ENCODE peak calls at places on chromosomes 12 and 14, in seven cellular contexts. W is A172, J is iPS-NIHi11, B is dorsolateral prefrontal cortex, R is GM10248, K is HS-5, M is anterior cingulate cortex. P is an unnamed sample.

GRCh38 chr14:37343307-37344094 is 145.8 kb downstream of the MIPOL1 start:
- DNase-seq in W (no peak), J (no peak), B (no peak), R (no peak), K (no peak), M (no peak), P (no peak)

GRCh38 chr14:54593860-54594259 is 26.9 kb downstream of the SAMD4A start:
- DNase-seq in W (no peak), J (no peak), B (no peak), R (no peak), K (no peak), M (no peak), P (peak; percentile 57)

GRCh38 chr12:46446645-46447044 is 74.1 kb upstream of the SLC38A2 start:
- DNase-seq in W (no peak), J (peak; percentile 54), B (no peak), R (no peak), K (no peak), M (no peak), P (no peak)

GRCh38 chr14:106417224-106418049 is 891.1 kb downstream of the TMEM121 start:
- DNase-seq in W (peak; percentile 7), J (no peak), B (no peak), R (peak; percentile 75), K (no peak), M (no peak), P (peak; percentile 51)

GRCh38 chr14:37230551-37231194 is 32.9 kb downstream of the MIPOL1 start:
- DNase-seq in W (peak; percentile 29), J (peak; percentile 40), B (no peak), R (peak; percentile 21), K (no peak), M (no peak), P (peak; percentile 47)

GRCh38 chr12:111942557-111942956 is 70.4 kb downstream of the TMEM116 start:
- DNase-seq in W (peak; percentile 22), J (no peak), B (no peak), R (no peak), K (peak; percentile 30), M (no peak), P (peak; percentile 71)

GRCh38 chr14:89695846-89696245 is 258.7 kb downstream of the EFCAB11 start:
- DNase-seq in W (no peak), J (no peak), B (no peak), R (no peak), K (no peak), M (no peak), P (no peak)

GRCh38 chr14:50837850-50838470 is 7.0 kb upstream of the NIN start:
- DNase-seq in W (no peak), J (no peak), B (no peak), R (no peak), K (no peak), M (no peak), P (no peak)

GRCh38 chr12:52818376-52818775 is 4.5 kb upstream of the KRT4 start:
- DNase-seq in W (no peak), J (no peak), B (no peak), R (no peak), K (no peak), M (no peak), P (no peak)

GRCh38 chr12:25121110-25121509 is 73.8 kb downstream of the DNAI7 start:
- DNase-seq in W (no peak), J (no peak), B (no peak), R (no peak), K (no peak), M (no peak), P (no peak)

GRCh38 chr12:72093424-72093823 is 154.8 kb downstream of the TPH2 start:
- DNase-seq in W (no peak), J (no peak), B (no peak), R (no peak), K (no peak), M (no peak), P (no peak)

GRCh38 chr12:132049876-132050275 is 94.2 kb downstream of the DDX51 start:
- DNase-seq in W (no peak), J (no peak), B (no peak), R (no peak), K (no peak), M (no peak), P (no peak)

GRCh38 chr12:47884501-47884900 is 20.3 kb downstream of the VDR start:
- DNase-seq in W (no peak), J (no peak), B (no peak), R (no peak), K (no peak), M (no peak), P (no peak)

GRCh38 chr14:96275182-96276112 is 19.4 kb downstream of the BDKRB1 start:
- DNase-seq in W (peak; percentile 35), J (peak; percentile 84), B (peak; percentile 85), R (peak; percentile 82), K (no peak), M (peak; percentile 72), P (peak; percentile 75)

GRCh38 chr12:90490355-90490754 is 464.6 kb downstream of the CCER1 start:
- DNase-seq in W (no peak), J (no peak), B (no peak), R (no peak), K (no peak), M (no peak), P (no peak)

GRCh38 chr12:109912790-109913189 is 12.7 kb downstream of the TCHP start:
- DNase-seq in W (no peak), J (no peak), B (no peak), R (no peak), K (no peak), M (no peak), P (no peak)

GRCh38 chr14:70873627-70874026 is 33.6 kb upstream of the PCNX1 start:
- DNase-seq in W (no peak), J (no peak), B (no peak), R (no peak), K (no peak), M (no peak), P (no peak)

GRCh38 chr14:104639889-104640548 is 35.4 kb upstream of the TMEM179 start:
- DNase-seq in W (peak; percentile 42), J (peak; percentile 96), B (no peak), R (peak; percentile 86), K (no peak), M (peak; percentile 49), P (peak; percentile 85)

GRCh38 chr12:59929091-59929490 is 333.3 kb downstream of the SLC16A7 start:
- DNase-seq in W (peak; percentile 80), J (no peak), B (no peak), R (no peak), K (peak; percentile 71), M (no peak), P (no peak)

GRCh38 chr14:101774006-101774755 is 12.7 kb downstream of the PPP2R5C start:
- DNase-seq in W (no peak), J (no peak), B (no peak), R (no peak), K (no peak), M (peak; percentile 64), P (no peak)

GRCh38 chr12:1781770-1782169 is 38.6 kb upstream of the LRTM2 start:
- DNase-seq in W (no peak), J (no peak), B (no peak), R (no peak), K (no peak), M (no peak), P (no peak)

GRCh38 chr14:92960706-92961566 is 38.0 kb downstream of the CHGA start:
- DNase-seq in W (peak; percentile 58), J (no peak), B (no peak), R (no peak), K (peak; percentile 63), M (no peak), P (peak; percentile 74)

GRCh38 chr14:65052832-65053231 is 49.5 kb downstream of the MAX start:
- DNase-seq in W (no peak), J (no peak), B (no peak), R (no peak), K (no peak), M (no peak), P (no peak)